ENCODE peak calls at places on chromosomes 4 and X, in six cellular contexts. One of them, this sample, is unnamed.

GRCh38 chrX:138858438-138858837 is 146.9 kb upstream of the FGF13 start:
- DNase-seq in uterus: no peak
- DNase-seq in IMR-90: peak; percentile 1
- DNase-seq in psoas muscle: no peak
- DNase-seq in hepatocyte: no peak
- DNase-seq in fibroblast of lung: peak; percentile 92
- DNase-seq in this sample: no peak

GRCh38 chrX:18895157-18895952 is 88.6 kb downstream of the PHKA2 start:
- DNase-seq in IMR-90: peak; percentile 37
- DNase-seq in psoas muscle: peak; percentile 54
- DNase-seq in hepatocyte: peak; percentile 25
- DNase-seq in uterus: no peak
- DNase-seq in fibroblast of lung: no peak
- DNase-seq in this sample: no peak

GRCh38 chr4:185576918-185577591 is 41.7 kb upstream of the PDLIM3 start:
- DNase-seq in psoas muscle: no peak
- DNase-seq in fibroblast of lung: peak; percentile 84
- DNase-seq in IMR-90: peak; percentile 26
- DNase-seq in uterus: no peak
- DNase-seq in hepatocyte: no peak
- DNase-seq in this sample: no peak

GRCh38 chr4:184192933-184193332 is 24.7 kb downstream of the ENPP6 start:
- DNase-seq in uterus: no peak
- DNase-seq in fibroblast of lung: no peak
- DNase-seq in psoas muscle: no peak
- DNase-seq in IMR-90: no peak
- DNase-seq in hepatocyte: no peak
- DNase-seq in this sample: no peak

GRCh38 chrX:153909024-153909979 is 4.8 kb downstream of the AVPR2 start:
- DNase-seq in uterus: no peak
- DNase-seq in psoas muscle: no peak
- DNase-seq in fibroblast of lung: no peak
- DNase-seq in hepatocyte: no peak
- DNase-seq in IMR-90: no peak
- DNase-seq in this sample: no peak

GRCh38 chr4:184883024-184883423 is 57.3 kb upstream of the ACSL1 start:
- DNase-seq in uterus: no peak
- DNase-seq in IMR-90: no peak
- DNase-seq in hepatocyte: no peak
- DNase-seq in fibroblast of lung: no peak
- DNase-seq in psoas muscle: no peak
- DNase-seq in this sample: no peak

GRCh38 chr4:3412257-3413020 is 29.3 kb upstream of the HGFAC start:
- DNase-seq in IMR-90: no peak
- DNase-seq in fibroblast of lung: no peak
- DNase-seq in psoas muscle: no peak
- DNase-seq in uterus: no peak
- DNase-seq in hepatocyte: no peak
- DNase-seq in this sample: no peak

GRCh38 chrX:35276115-35276514 is 333.5 kb downstream of the FAM47B start:
- DNase-seq in hepatocyte: no peak
- DNase-seq in uterus: no peak
- DNase-seq in psoas muscle: no peak
- DNase-seq in IMR-90: no peak
- DNase-seq in fibroblast of lung: no peak
- DNase-seq in this sample: no peak

GRCh38 chr4:121662225-121662624 is 34.6 kb downstream of the ANXA5 start:
- DNase-seq in psoas muscle: no peak
- DNase-seq in fibroblast of lung: no peak
- DNase-seq in IMR-90: no peak
- DNase-seq in uterus: no peak
- DNase-seq in hepatocyte: no peak
- DNase-seq in this sample: no peak

GRCh38 chr4:8580321-8581093 is at the start of gene GPR78:
- DNase-seq in psoas muscle: peak; percentile 60
- DNase-seq in IMR-90: peak; percentile 49
- DNase-seq in fibroblast of lung: peak; percentile 60
- DNase-seq in uterus: peak; percentile 15
- DNase-seq in hepatocyte: peak; percentile 90
- DNase-seq in this sample: no peak

GRCh38 chr4:145785391-145786008 is 105.6 kb downstream of the C4orf51 start:
- DNase-seq in hepatocyte: no peak
- DNase-seq in fibroblast of lung: no peak
- DNase-seq in IMR-90: no peak
- DNase-seq in uterus: no peak
- DNase-seq in psoas muscle: no peak
- DNase-seq in this sample: no peak

GRCh38 chr4:107760281-107760947 is 40.4 kb upstream of the PAPSS1 start:
- DNase-seq in psoas muscle: no peak
- DNase-seq in fibroblast of lung: no peak
- DNase-seq in uterus: no peak
- DNase-seq in hepatocyte: peak; percentile 28
- DNase-seq in IMR-90: peak; percentile 5
- DNase-seq in this sample: no peak

GRCh38 chrX:95956780-95957179 is 727.9 kb upstream of the DIAPH2 start:
- DNase-seq in uterus: no peak
- DNase-seq in hepatocyte: no peak
- DNase-seq in fibroblast of lung: no peak
- DNase-seq in psoas muscle: no peak
- DNase-seq in IMR-90: no peak
- DNase-seq in this sample: no peak

GRCh38 chrX:70172226-70172625 is 5.1 kb upstream of the DGAT2L6 start:
- DNase-seq in psoas muscle: no peak
- DNase-seq in hepatocyte: no peak
- DNase-seq in uterus: no peak
- DNase-seq in IMR-90: peak; percentile 29
- DNase-seq in fibroblast of lung: peak; percentile 29
- DNase-seq in this sample: no peak

GRCh38 chr4:183840311-183840710 is 64.8 kb upstream of the STOX2 start:
- DNase-seq in fibroblast of lung: peak; percentile 64
- DNase-seq in uterus: peak; percentile 75
- DNase-seq in hepatocyte: peak; percentile 92
- DNase-seq in IMR-90: peak; percentile 78
- DNase-seq in psoas muscle: peak; percentile 73
- DNase-seq in this sample: peak; percentile 52

GRCh38 chrX:103275947-103276567 is 493 bp downstream of the TCEAL5 start:
- DNase-seq in IMR-90: no peak
- DNase-seq in uterus: no peak
- DNase-seq in fibroblast of lung: no peak
- DNase-seq in hepatocyte: no peak
- DNase-seq in psoas muscle: no peak
- DNase-seq in this sample: no peak

GRCh38 chr4:77618383-77619241 is 13.0 kb downstream of the CXCL13 start:
- DNase-seq in IMR-90: peak; percentile 58
- DNase-seq in psoas muscle: peak; percentile 16
- DNase-seq in uterus: peak; percentile 42
- DNase-seq in hepatocyte: peak; percentile 91
- DNase-seq in fibroblast of lung: peak; percentile 58
- DNase-seq in this sample: peak; percentile 25

GRCh38 chr4:99135541-99136173 is 8.4 kb downstream of the ADH4 start:
- DNase-seq in uterus: no peak
- DNase-seq in psoas muscle: no peak
- DNase-seq in IMR-90: no peak
- DNase-seq in hepatocyte: no peak
- DNase-seq in fibroblast of lung: no peak
- DNase-seq in this sample: no peak

GRCh38 chr4:185512516-185512915 is 22.8 kb downstream of the PDLIM3 start:
- DNase-seq in uterus: no peak
- DNase-seq in fibroblast of lung: peak; percentile 84
- DNase-seq in IMR-90: peak; percentile 81
- DNase-seq in hepatocyte: no peak
- DNase-seq in psoas muscle: no peak
- DNase-seq in this sample: no peak

GRCh38 chr4:107044170-107044569 is 8.1 kb upstream of the DKK2 start:
- DNase-seq in fibroblast of lung: no peak
- DNase-seq in uterus: no peak
- DNase-seq in hepatocyte: no peak
- DNase-seq in psoas muscle: no peak
- DNase-seq in IMR-90: no peak
- DNase-seq in this sample: no peak

GRCh38 chr4:176193126-176193525 is 2.3 kb downstream of the SPATA4 start:
- DNase-seq in psoas muscle: no peak
- DNase-seq in hepatocyte: no peak
- DNase-seq in uterus: no peak
- DNase-seq in fibroblast of lung: peak; percentile 60
- DNase-seq in IMR-90: peak; percentile 65
- DNase-seq in this sample: no peak

GRCh38 chr4:3529363-3529762 is 2.9 kb downstream of the LRPAP1 start:
- DNase-seq in psoas muscle: peak; percentile 51
- DNase-seq in fibroblast of lung: no peak
- DNase-seq in IMR-90: no peak
- DNase-seq in uterus: no peak
- DNase-seq in hepatocyte: peak; percentile 6
- DNase-seq in this sample: no peak

GRCh38 chr4:55553442-55553841 is 6.7 kb upstream of the CLOCK start:
- DNase-seq in hepatocyte: no peak
- DNase-seq in fibroblast of lung: peak; percentile 68
- DNase-seq in psoas muscle: peak; percentile 22
- DNase-seq in IMR-90: no peak
- DNase-seq in uterus: peak; percentile 80
- DNase-seq in this sample: no peak

GRCh38 chr4:8892556-8893226 is 21.1 kb upstream of the HMX1 start:
- DNase-seq in psoas muscle: no peak
- DNase-seq in IMR-90: no peak
- DNase-seq in uterus: no peak
- DNase-seq in hepatocyte: no peak
- DNase-seq in fibroblast of lung: no peak
- DNase-seq in this sample: no peak

GRCh38 chr4:100022792-100023222 is 72.7 kb upstream of the H2AZ1 start:
- DNase-seq in hepatocyte: no peak
- DNase-seq in IMR-90: no peak
- DNase-seq in psoas muscle: no peak
- DNase-seq in uterus: no peak
- DNase-seq in fibroblast of lung: no peak
- DNase-seq in this sample: no peak

DNA sequence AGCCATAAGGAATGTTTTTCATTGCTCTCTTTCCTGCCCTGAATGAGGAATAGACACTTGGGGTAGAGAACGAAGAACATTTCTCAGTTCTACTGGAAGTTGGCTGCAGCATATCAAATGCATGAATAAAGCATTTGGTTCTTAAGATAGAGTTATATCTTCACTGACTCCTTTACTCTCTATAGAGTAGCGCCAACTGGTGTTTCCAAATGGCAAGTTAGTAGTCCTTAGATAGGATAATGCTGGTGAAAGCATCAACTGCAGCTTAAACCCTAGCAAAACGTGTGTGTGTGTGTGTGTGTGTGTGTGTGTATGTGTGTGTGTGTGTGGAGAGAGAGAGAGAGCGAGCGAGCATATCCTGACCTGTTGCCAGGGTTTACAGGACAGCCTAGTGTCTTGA is 62.2 kb upstream of the FRMPD4 start:
- DNase-seq in hepatocyte: no peak
- DNase-seq in psoas muscle: no peak
- DNase-seq in uterus: no peak
- DNase-seq in fibroblast of lung: peak; percentile 5
- DNase-seq in IMR-90: peak; percentile 18
- DNase-seq in this sample: no peak
- TF ChIP-seq CTCF in hepatocyte: no peak
- TF ChIP-seq CTCF in psoas muscle: no peak
- TF ChIP-seq CTCF in uterus: no peak
- TF ChIP-seq CTCF in fibroblast of lung: no peak
- TF ChIP-seq CTCF in IMR-90: peak; percentile 31
- TF ChIP-seq CTCF in this sample: no peak

DNA sequence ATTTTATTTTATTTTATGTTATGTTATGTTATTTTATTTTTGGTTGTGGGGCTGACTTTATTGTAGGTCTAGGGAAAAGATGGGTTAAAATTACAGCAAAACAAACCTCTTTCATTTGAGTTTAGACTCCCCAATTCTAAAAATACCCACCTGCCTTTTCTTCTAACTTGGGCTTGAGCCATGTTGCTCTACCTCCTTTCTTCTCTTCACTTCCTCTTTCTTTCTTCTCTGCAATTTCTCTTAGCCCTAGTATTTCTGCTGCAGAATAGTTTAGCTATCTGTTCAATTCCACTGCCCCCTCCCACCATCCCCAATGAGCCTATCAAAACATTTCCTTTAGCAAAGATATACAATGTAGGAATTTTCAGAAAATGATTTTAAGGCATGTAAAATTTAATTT is 653.3 kb downstream of the ARAP2 start:
- DNase-seq in hepatocyte: no peak
- DNase-seq in psoas muscle: no peak
- DNase-seq in IMR-90: no peak
- DNase-seq in uterus: no peak
- DNase-seq in fibroblast of lung: no peak
- DNase-seq in this sample: no peak
- H3K27ac ChIP-seq in hepatocyte: no peak overlapping the region
- H3K27ac ChIP-seq in psoas muscle: no peak overlapping the region
- H3K27ac ChIP-seq in IMR-90: no peak overlapping the region
- H3K27ac ChIP-seq in uterus: no peak overlapping the region
- H3K27ac ChIP-seq in fibroblast of lung: no peak overlapping the region
- H3K27ac ChIP-seq in this sample: no peak overlapping the region

GRCh38 chr4:36328130-36328529 is 46.7 kb downstream of the DTHD1 start:
- DNase-seq in hepatocyte: no peak
- DNase-seq in fibroblast of lung: no peak
- DNase-seq in uterus: no peak
- DNase-seq in psoas muscle: no peak
- DNase-seq in IMR-90: no peak
- DNase-seq in this sample: no peak
- TF ChIP-seq CTCF in hepatocyte: no peak
- TF ChIP-seq CTCF in fibroblast of lung: no peak
- TF ChIP-seq CTCF in uterus: no peak
- TF ChIP-seq CTCF in psoas muscle: no peak
- TF ChIP-seq CTCF in IMR-90: no peak
- TF ChIP-seq CTCF in this sample: no peak

GRCh38 chr4:152990471-152991131 is 54.5 kb downstream of the FHDC1 start:
- DNase-seq in uterus: no peak
- DNase-seq in IMR-90: no peak
- DNase-seq in fibroblast of lung: no peak
- DNase-seq in psoas muscle: no peak
- DNase-seq in hepatocyte: no peak
- DNase-seq in this sample: no peak

GRCh38 chr4:152989554-152989970 is 53.4 kb downstream of the FHDC1 start:
- DNase-seq in IMR-90: no peak
- DNase-seq in uterus: no peak
- DNase-seq in psoas muscle: no peak
- DNase-seq in hepatocyte: no peak
- DNase-seq in fibroblast of lung: no peak
- DNase-seq in this sample: no peak

GRCh38 chr4:152992027-152992426 is 55.9 kb downstream of the FHDC1 start:
- DNase-seq in psoas muscle: no peak
- DNase-seq in uterus: no peak
- DNase-seq in fibroblast of lung: no peak
- DNase-seq in IMR-90: no peak
- DNase-seq in hepatocyte: peak; percentile 46
- DNase-seq in this sample: no peak

GRCh38 chr4:152991361-152991760 is 55.2 kb downstream of the FHDC1 start:
- DNase-seq in hepatocyte: no peak
- DNase-seq in uterus: no peak
- DNase-seq in IMR-90: no peak
- DNase-seq in psoas muscle: no peak
- DNase-seq in fibroblast of lung: no peak
- DNase-seq in this sample: no peak

DNA sequence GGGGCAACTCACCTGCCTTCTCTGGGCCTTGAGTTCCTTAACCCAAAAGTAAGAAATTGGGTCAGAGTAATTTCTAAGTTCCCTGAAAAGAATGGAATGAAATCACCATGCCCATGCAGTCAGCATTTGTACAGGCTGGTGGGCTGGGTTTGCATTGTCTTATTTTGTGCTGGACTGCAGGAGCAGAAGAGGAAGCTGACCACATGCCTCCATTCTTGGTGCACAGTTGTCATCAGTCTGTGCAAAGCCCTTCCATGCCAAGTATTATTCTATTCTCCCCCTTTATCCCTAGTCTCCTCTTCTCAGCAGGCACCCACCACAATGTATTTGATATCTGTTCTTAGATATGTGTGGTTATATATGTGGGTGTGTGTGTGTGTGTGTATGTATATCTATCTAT is 56.4 kb downstream of the FHDC1 start:
- DNase-seq in uterus: no peak
- DNase-seq in fibroblast of lung: no peak
- DNase-seq in IMR-90: no peak
- DNase-seq in psoas muscle: no peak
- DNase-seq in hepatocyte: no peak
- DNase-seq in this sample: no peak
- H3K27ac ChIP-seq in uterus: no peak overlapping the region
- H3K27ac ChIP-seq in fibroblast of lung: no peak overlapping the region
- H3K27ac ChIP-seq in IMR-90: no peak overlapping the region
- H3K27ac ChIP-seq in psoas muscle: no peak overlapping the region
- H3K27ac ChIP-seq in hepatocyte: peak overlapping the region; percentile 40
- H3K27ac ChIP-seq in this sample: no peak overlapping the region